ENCODE peak calls at places on chromosomes 12 and 14, in five cellular contexts. L, E, N, B and V are unnamed samples.

GRCh38 chr14:70887207-70888150 is 19.8 kb upstream of the PCNX1 start:
- DNase-seq in N (no peak), B (peak; percentile 94), E (peak; percentile 19), L (no peak), V (no peak)

GRCh38 chr14:66539034-66539433 is 31.1 kb downstream of the GPHN start:
- DNase-seq in L (no peak), E (no peak), B (no peak), N (no peak), V (no peak)

GRCh38 chr12:11729439-11730150 is 80.1 kb downstream of the ETV6 start:
- DNase-seq in E (peak; percentile 88), N (no peak), B (no peak), L (no peak), V (no peak)

GRCh38 chr14:103155013-103155412 is 31.8 kb downstream of the TNFAIP2 start:
- DNase-seq in L (peak; percentile 84), N (peak; percentile 79), E (peak; percentile 68), B (peak; percentile 63), V (no peak)

GRCh38 chr14:94536836-94537235 is 24.4 kb upstream of the SERPINA4 start:
- DNase-seq in E (peak; percentile 12), N (no peak), B (no peak), L (no peak), V (no peak)

GRCh38 chr14:61484826-61485584 is 163.6 kb downstream of the PRKCH start:
- DNase-seq in L (no peak), B (no peak), E (no peak), N (no peak), V (no peak)

GRCh38 chr14:62736426-62737043 is 308.7 kb downstream of the KCNH5 start:
- DNase-seq in L (no peak), N (no peak), E (no peak), B (peak; percentile 18), V (no peak)

GRCh38 chr12:6691473-6691872 is 2.3 kb upstream of the ZNF384 start:
- DNase-seq in E (no peak), L (no peak), B (no peak), N (no peak), V (no peak)

GRCh38 chr12:64618953-64619590 is 8.8 kb downstream of the RASSF3 start:
- DNase-seq in N (no peak), B (peak; percentile 76), E (no peak), L (no peak), V (no peak)

GRCh38 chr12:131988054-131988796 is 38.5 kb downstream of the EP400 start:
- DNase-seq in N (no peak), B (no peak), L (no peak), E (no peak), V (no peak)

GRCh38 chr14:91098591-91098990 is 15.3 kb upstream of the DGLUCY start:
- DNase-seq in N (no peak), L (no peak), E (no peak), B (no peak), V (no peak)

GRCh38 chr14:68935761-68936209 is 43.3 kb downstream of the ACTN1 start:
- DNase-seq in L (no peak), B (no peak), N (peak; percentile 42), E (no peak), V (no peak)

GRCh38 chr12:95790912-95791849 is 617 bp upstream of the NTN4 start:
- DNase-seq in L (peak; percentile 34), E (peak; percentile 39), B (peak; percentile 34), N (peak; percentile 44), V (no peak)

GRCh38 chr12:18430425-18431048 is 169.2 kb downstream of the PIK3C2G start:
- DNase-seq in N (no peak), B (peak; percentile 78), E (peak; percentile 58), L (peak; percentile 15), V (no peak)

GRCh38 chr14:76942288-76942778 is 86.2 kb downstream of the IRF2BPL start:
- DNase-seq in N (no peak), E (no peak), L (no peak), B (no peak), V (no peak)

GRCh38 chr12:65892905-65893304 is 68.6 kb downstream of the HMGA2 start:
- DNase-seq in B (peak; percentile 72), L (peak; percentile 29), N (no peak), E (no peak), V (no peak)

GRCh38 chr14:79971330-79971729 is 240.0 kb downstream of the DIO2 start:
- DNase-seq in N (no peak), E (no peak), B (peak; percentile 8), L (no peak), V (no peak)

GRCh38 chr14:31867570-31867969 is 209.5 kb upstream of the ARHGAP5 start:
- DNase-seq in B (no peak), E (no peak), L (no peak), N (no peak), V (no peak)

GRCh38 chr14:81400852-81401251 is 728 bp upstream of the STON2 start:
- DNase-seq in B (peak; percentile 99), L (peak; percentile 69), N (no peak), E (no peak), V (no peak)

GRCh38 chr14:67490201-67490600 is 1.7 kb upstream of the TMEM229B start:
- DNase-seq in N (no peak), L (no peak), E (no peak), B (no peak), V (no peak)

GRCh38 chr12:118060301-118061010 is 523 bp downstream of the WSB2 start:
- DNase-seq in L (peak; percentile 41), B (no peak), N (peak; percentile 63), E (peak; percentile 59), V (peak; percentile 66)

GRCh38 chr14:36683083-36683724 is 21.5 kb downstream of the PAX9 start:
- DNase-seq in B (no peak), N (no peak), E (no peak), L (no peak), V (no peak)

GRCh38 chr12:16573652-16574077 is 32.3 kb downstream of the LMO3 start:
- DNase-seq in E (no peak), L (peak; percentile 6), B (peak; percentile 91), N (no peak), V (no peak)

GRCh38 chr14:27688823-27689444 is 1077.7 kb upstream of the FOXG1 start:
- DNase-seq in N (no peak), L (no peak), E (no peak), B (no peak), V (no peak)

GRCh38 chr14:30657606-30658163 is 35.6 kb downstream of the SCFD1 start:
- DNase-seq in E (no peak), L (no peak), N (no peak), B (peak; percentile 29), V (no peak)

GRCh38 chr14:61418749-61419148 is 97.4 kb downstream of the PRKCH start:
- DNase-seq in N (no peak), B (no peak), E (no peak), L (no peak), V (no peak)

GRCh38 chr12:104825408-104825807 is 132.7 kb downstream of the SLC41A2 start:
- DNase-seq in B (peak; percentile 18), L (no peak), E (no peak), N (no peak), V (no peak)

GRCh38 chr12:119115296-119115905 is 63.3 kb upstream of the HSPB8 start:
- DNase-seq in L (peak; percentile 30), B (peak; percentile 56), N (no peak), E (peak; percentile 26), V (no peak)

GRCh38 chr12:29731556-29731955 is 52.2 kb downstream of the TMTC1 start:
- DNase-seq in B (no peak), L (no peak), E (no peak), N (no peak), V (no peak)

GRCh38 chr12:122842505-122843405 is 7.5 kb downstream of the HIP1R start:
- DNase-seq in B (no peak), N (no peak), L (no peak), E (no peak), V (no peak)

GRCh38 chr12:45726594-45727300 is 2.8 kb upstream of the ARID2 start:
- DNase-seq in N (peak; percentile 68), L (peak; percentile 20), E (peak; percentile 9), B (peak; percentile 33), V (peak; percentile 79)

GRCh38 chr12:77768558-77768957 is 62.1 kb upstream of the NAV3 start:
- DNase-seq in E (no peak), L (no peak), N (no peak), B (no peak), V (no peak)

GRCh38 chr12:2860170-2860569 is 3.3 kb upstream of the TEX52 start:
- DNase-seq in N (no peak), L (no peak), E (no peak), B (no peak), V (no peak)

GRCh38 chr14:21104448-21105060 is 3.7 kb downstream of the TMEM253 start:
- DNase-seq in N (peak; percentile 76), L (peak; percentile 73), E (peak; percentile 89), B (peak; percentile 81), V (peak; percentile 46)

GRCh38 chr14:34081576-34082136 is 130.8 kb upstream of the EGLN3 start:
- DNase-seq in N (no peak), E (peak; percentile 61), L (peak; percentile 74), B (peak; percentile 55), V (no peak)
- H3K27ac ChIP-seq in N (peak overlapping the region; percentile 84), E (no peak overlapping the region), L (no peak overlapping the region), B (no peak overlapping the region), V (no peak overlapping the region)

GRCh38 chr12:3897400-3897910 is 24.3 kb upstream of the PARP11 start:
- DNase-seq in E (peak; percentile 21), B (no peak), L (no peak), N (no peak), V (no peak)
- H3K27ac ChIP-seq in E (no peak overlapping the region), B (no peak overlapping the region), L (no peak overlapping the region), N (peak overlapping the region; percentile 89), V (no peak overlapping the region)

GRCh38 chr12:108316153-108316892 is 22.8 kb downstream of the CMKLR1 start:
- DNase-seq in E (no peak), N (no peak), B (no peak), L (no peak), V (no peak)
- H3K27ac ChIP-seq in E (no peak overlapping the region), N (peak overlapping the region; percentile 91), B (no peak overlapping the region), L (no peak overlapping the region), V (peak overlapping the region; percentile 8)

GRCh38 chr12:38392584-38393144 is 76.1 kb downstream of the ALG10B start:
- DNase-seq in E (no peak), L (peak; percentile 81), N (no peak), B (no peak), V (no peak)
- H3K27ac ChIP-seq in E (no peak overlapping the region), L (no peak overlapping the region), N (no peak overlapping the region), B (no peak overlapping the region), V (no peak overlapping the region)

GRCh38 chr12:109724321-109724892 is 10.8 kb downstream of the FAM222A start:
- DNase-seq in B (no peak), N (no peak), L (no peak), E (no peak), V (no peak)

GRCh38 chr12:109727039-109727723 is 13.6 kb downstream of the FAM222A start:
- DNase-seq in B (no peak), N (no peak), L (no peak), E (peak; percentile 61), V (peak; percentile 94)

GRCh38 chr12:109726511-109727038 is 12.9 kb downstream of the FAM222A start:
- DNase-seq in E (no peak), N (no peak), B (no peak), L (no peak), V (no peak)

GRCh38 chr12:109725321-109726105 is 11.9 kb downstream of the FAM222A start:
- DNase-seq in N (no peak), B (no peak), E (no peak), L (no peak), V (peak; percentile 84)

GRCh38 chr12:109726106-109726497 is 12.5 kb downstream of the FAM222A start:
- DNase-seq in N (no peak), L (no peak), B (no peak), E (no peak), V (no peak)
- H3K27ac ChIP-seq in N (no peak overlapping the region), L (no peak overlapping the region), B (no peak overlapping the region), E (no peak overlapping the region), V (peak overlapping the region; percentile 81)